ENCODE peak calls at places on chromosomes 12 and 14, in nine cellular contexts. One of them, this sample, is unnamed.

GRCh38 chr12:41073633-41074576 is 114.2 kb upstream of the PDZRN4 start:
- DNase-seq in BE2C: no peak
- DNase-seq in dorsolateral prefrontal cortex: no peak
- DNase-seq in frontal cortex: no peak
- DNase-seq in HCEC 1CT: no peak
- DNase-seq in neural crest cell: no peak
- DNase-seq in right cardiac atrium: no peak
- DNase-seq in AG09319: no peak
- DNase-seq in cardiac fibroblast: no peak
- DNase-seq in this sample: no peak

GRCh38 chr14:77120771-77121743 is 20.5 kb downstream of the ZDHHC22 start:
- DNase-seq in neural crest cell: no peak
- DNase-seq in HCEC 1CT: no peak
- DNase-seq in right cardiac atrium: no peak
- DNase-seq in BE2C: no peak
- DNase-seq in AG09319: no peak
- DNase-seq in cardiac fibroblast: no peak
- DNase-seq in frontal cortex: no peak
- DNase-seq in dorsolateral prefrontal cortex: peak
- DNase-seq in this sample: peak

GRCh38 chr12:104478396-104479140 is 21.8 kb downstream of the CHST11 start:
- DNase-seq in neural crest cell: no peak
- DNase-seq in HCEC 1CT: no peak
- DNase-seq in AG09319: no peak
- DNase-seq in dorsolateral prefrontal cortex: no peak
- DNase-seq in right cardiac atrium: no peak
- DNase-seq in BE2C: no peak
- DNase-seq in frontal cortex: no peak
- DNase-seq in cardiac fibroblast: peak
- DNase-seq in this sample: no peak

GRCh38 chr12:53213348-53213747 is 6.3 kb upstream of the ITGB7 start:
- DNase-seq in frontal cortex: peak
- DNase-seq in cardiac fibroblast: peak
- DNase-seq in HCEC 1CT: peak
- DNase-seq in dorsolateral prefrontal cortex: peak
- DNase-seq in AG09319: no peak
- DNase-seq in BE2C: peak
- DNase-seq in neural crest cell: peak
- DNase-seq in right cardiac atrium: peak
- DNase-seq in this sample: peak

GRCh38 chr14:65373011-65373670 is 39.4 kb upstream of the FUT8 start:
- DNase-seq in neural crest cell: no peak
- DNase-seq in dorsolateral prefrontal cortex: no peak
- DNase-seq in frontal cortex: no peak
- DNase-seq in cardiac fibroblast: no peak
- DNase-seq in BE2C: no peak
- DNase-seq in HCEC 1CT: no peak
- DNase-seq in right cardiac atrium: no peak
- DNase-seq in AG09319: no peak
- DNase-seq in this sample: peak

GRCh38 chr14:22630486-22630885 is 13.7 kb downstream of the OR6J1 start:
- DNase-seq in frontal cortex: no peak
- DNase-seq in cardiac fibroblast: peak
- DNase-seq in neural crest cell: no peak
- DNase-seq in dorsolateral prefrontal cortex: no peak
- DNase-seq in right cardiac atrium: no peak
- DNase-seq in HCEC 1CT: peak
- DNase-seq in AG09319: no peak
- DNase-seq in BE2C: no peak
- DNase-seq in this sample: no peak

GRCh38 chr12:29191267-29191889 is 42.3 kb downstream of the FAR2 start:
- DNase-seq in BE2C: no peak
- DNase-seq in cardiac fibroblast: no peak
- DNase-seq in right cardiac atrium: no peak
- DNase-seq in HCEC 1CT: no peak
- DNase-seq in dorsolateral prefrontal cortex: no peak
- DNase-seq in AG09319: no peak
- DNase-seq in frontal cortex: no peak
- DNase-seq in neural crest cell: no peak
- DNase-seq in this sample: no peak

GRCh38 chr14:77593501-77593911 is 22.9 kb downstream of the SPTLC2 start:
- DNase-seq in HCEC 1CT: peak
- DNase-seq in AG09319: no peak
- DNase-seq in right cardiac atrium: no peak
- DNase-seq in frontal cortex: no peak
- DNase-seq in BE2C: no peak
- DNase-seq in dorsolateral prefrontal cortex: no peak
- DNase-seq in neural crest cell: no peak
- DNase-seq in cardiac fibroblast: peak
- DNase-seq in this sample: no peak

GRCh38 chr12:125403145-125403789 is 338.0 kb downstream of the AACS start:
- DNase-seq in neural crest cell: peak
- DNase-seq in BE2C: no peak
- DNase-seq in HCEC 1CT: no peak
- DNase-seq in right cardiac atrium: no peak
- DNase-seq in cardiac fibroblast: peak
- DNase-seq in frontal cortex: no peak
- DNase-seq in AG09319: no peak
- DNase-seq in dorsolateral prefrontal cortex: no peak
- DNase-seq in this sample: no peak

GRCh38 chr14:74630881-74631690 is 19.0 kb upstream of the LTBP2 start:
- DNase-seq in frontal cortex: no peak
- DNase-seq in neural crest cell: no peak
- DNase-seq in HCEC 1CT: no peak
- DNase-seq in dorsolateral prefrontal cortex: no peak
- DNase-seq in AG09319: no peak
- DNase-seq in BE2C: no peak
- DNase-seq in right cardiac atrium: no peak
- DNase-seq in cardiac fibroblast: no peak
- DNase-seq in this sample: no peak

GRCh38 chr14:68458840-68459469 is 333.9 kb downstream of the ZFP36L1 start:
- DNase-seq in BE2C: no peak
- DNase-seq in cardiac fibroblast: peak
- DNase-seq in frontal cortex: no peak
- DNase-seq in HCEC 1CT: peak
- DNase-seq in neural crest cell: no peak
- DNase-seq in dorsolateral prefrontal cortex: no peak
- DNase-seq in AG09319: peak
- DNase-seq in right cardiac atrium: peak
- DNase-seq in this sample: no peak

GRCh38 chr14:76955575-76956252 is 72.8 kb downstream of the IRF2BPL start:
- DNase-seq in AG09319: no peak
- DNase-seq in cardiac fibroblast: no peak
- DNase-seq in BE2C: peak
- DNase-seq in neural crest cell: no peak
- DNase-seq in frontal cortex: peak
- DNase-seq in right cardiac atrium: peak
- DNase-seq in dorsolateral prefrontal cortex: no peak
- DNase-seq in HCEC 1CT: peak
- DNase-seq in this sample: peak

GRCh38 chr12:68930178-68930577 is 2.8 kb downstream of the CPM start:
- DNase-seq in AG09319: no peak
- DNase-seq in neural crest cell: no peak
- DNase-seq in HCEC 1CT: no peak
- DNase-seq in frontal cortex: no peak
- DNase-seq in dorsolateral prefrontal cortex: no peak
- DNase-seq in BE2C: no peak
- DNase-seq in cardiac fibroblast: no peak
- DNase-seq in right cardiac atrium: no peak
- DNase-seq in this sample: no peak

GRCh38 chr14:68144051-68144681 is 324.6 kb downstream of the RAD51B start:
- DNase-seq in AG09319: no peak
- DNase-seq in right cardiac atrium: no peak
- DNase-seq in frontal cortex: no peak
- DNase-seq in BE2C: no peak
- DNase-seq in cardiac fibroblast: peak
- DNase-seq in dorsolateral prefrontal cortex: no peak
- DNase-seq in HCEC 1CT: peak
- DNase-seq in neural crest cell: no peak
- DNase-seq in this sample: no peak

GRCh38 chr12:39616251-39616650 is 3.4 kb downstream of the ABCD2 start:
- DNase-seq in neural crest cell: no peak
- DNase-seq in cardiac fibroblast: no peak
- DNase-seq in dorsolateral prefrontal cortex: no peak
- DNase-seq in BE2C: no peak
- DNase-seq in HCEC 1CT: no peak
- DNase-seq in AG09319: no peak
- DNase-seq in right cardiac atrium: no peak
- DNase-seq in frontal cortex: no peak
- DNase-seq in this sample: no peak

GRCh38 chr12:116513944-116514343 is 45.2 kb upstream of the MAP1LC3B2 start:
- DNase-seq in cardiac fibroblast: no peak
- DNase-seq in AG09319: no peak
- DNase-seq in frontal cortex: no peak
- DNase-seq in right cardiac atrium: no peak
- DNase-seq in neural crest cell: no peak
- DNase-seq in HCEC 1CT: no peak
- DNase-seq in dorsolateral prefrontal cortex: no peak
- DNase-seq in BE2C: no peak
- DNase-seq in this sample: no peak

GRCh38 chr12:102481705-102482104 is 1.3 kb upstream of the IGF1 start:
- DNase-seq in cardiac fibroblast: no peak
- DNase-seq in dorsolateral prefrontal cortex: no peak
- DNase-seq in BE2C: no peak
- DNase-seq in right cardiac atrium: no peak
- DNase-seq in HCEC 1CT: no peak
- DNase-seq in AG09319: no peak
- DNase-seq in neural crest cell: no peak
- DNase-seq in frontal cortex: no peak
- DNase-seq in this sample: no peak

GRCh38 chr14:92645841-92646478 is 102.5 kb downstream of the LGMN start:
- DNase-seq in HCEC 1CT: peak
- DNase-seq in frontal cortex: no peak
- DNase-seq in dorsolateral prefrontal cortex: no peak
- DNase-seq in right cardiac atrium: no peak
- DNase-seq in AG09319: peak
- DNase-seq in cardiac fibroblast: peak
- DNase-seq in neural crest cell: no peak
- DNase-seq in BE2C: no peak
- DNase-seq in this sample: no peak

GRCh38 chr12:96189781-96190180 is 4.4 kb upstream of the ELK3 start:
- DNase-seq in frontal cortex: no peak
- DNase-seq in HCEC 1CT: no peak
- DNase-seq in AG09319: no peak
- DNase-seq in right cardiac atrium: no peak
- DNase-seq in dorsolateral prefrontal cortex: no peak
- DNase-seq in neural crest cell: no peak
- DNase-seq in BE2C: no peak
- DNase-seq in cardiac fibroblast: no peak
- DNase-seq in this sample: no peak

GRCh38 chr14:69013943-69014782 is 35.1 kb upstream of the ACTN1 start:
- DNase-seq in AG09319: no peak
- DNase-seq in HCEC 1CT: peak
- DNase-seq in neural crest cell: no peak
- DNase-seq in cardiac fibroblast: peak
- DNase-seq in right cardiac atrium: peak
- DNase-seq in BE2C: peak
- DNase-seq in frontal cortex: no peak
- DNase-seq in dorsolateral prefrontal cortex: no peak
- DNase-seq in this sample: no peak

GRCh38 chr12:90984114-90984513 is 20.7 kb downstream of the EPYC start:
- DNase-seq in HCEC 1CT: no peak
- DNase-seq in right cardiac atrium: no peak
- DNase-seq in frontal cortex: no peak
- DNase-seq in AG09319: no peak
- DNase-seq in cardiac fibroblast: no peak
- DNase-seq in neural crest cell: no peak
- DNase-seq in dorsolateral prefrontal cortex: no peak
- DNase-seq in BE2C: no peak
- DNase-seq in this sample: no peak

GRCh38 chr14:46344327-46344937 is 307.1 kb downstream of the RPL10L start:
- DNase-seq in right cardiac atrium: no peak
- DNase-seq in frontal cortex: no peak
- DNase-seq in neural crest cell: peak
- DNase-seq in HCEC 1CT: no peak
- DNase-seq in BE2C: peak
- DNase-seq in dorsolateral prefrontal cortex: no peak
- DNase-seq in cardiac fibroblast: peak
- DNase-seq in AG09319: no peak
- DNase-seq in this sample: no peak

GRCh38 chr14:90514015-90514398 is 117.2 kb downstream of the CALM1 start:
- DNase-seq in AG09319: no peak
- DNase-seq in dorsolateral prefrontal cortex: no peak
- DNase-seq in BE2C: no peak
- DNase-seq in right cardiac atrium: no peak
- DNase-seq in cardiac fibroblast: no peak
- DNase-seq in frontal cortex: no peak
- DNase-seq in HCEC 1CT: no peak
- DNase-seq in neural crest cell: no peak
- DNase-seq in this sample: no peak

GRCh38 chr12:23556661-23557060 is 392.8 kb downstream of the SOX5 start:
- DNase-seq in AG09319: no peak
- DNase-seq in HCEC 1CT: no peak
- DNase-seq in cardiac fibroblast: no peak
- DNase-seq in dorsolateral prefrontal cortex: no peak
- DNase-seq in BE2C: no peak
- DNase-seq in right cardiac atrium: no peak
- DNase-seq in neural crest cell: no peak
- DNase-seq in frontal cortex: no peak
- DNase-seq in this sample: no peak

GRCh38 chr14:33848706-33849454 is 102.0 kb downstream of the EGLN3 start:
- DNase-seq in frontal cortex: no peak
- DNase-seq in neural crest cell: peak
- DNase-seq in BE2C: peak
- DNase-seq in dorsolateral prefrontal cortex: peak
- DNase-seq in cardiac fibroblast: peak
- DNase-seq in AG09319: no peak
- DNase-seq in right cardiac atrium: peak
- DNase-seq in HCEC 1CT: no peak
- DNase-seq in this sample: peak

GRCh38 chr12:66644151-66644550 is 34.7 kb downstream of the GRIP1 start:
- DNase-seq in BE2C: no peak
- DNase-seq in frontal cortex: no peak
- DNase-seq in right cardiac atrium: no peak
- DNase-seq in HCEC 1CT: no peak
- DNase-seq in cardiac fibroblast: no peak
- DNase-seq in dorsolateral prefrontal cortex: no peak
- DNase-seq in AG09319: no peak
- DNase-seq in neural crest cell: no peak
- DNase-seq in this sample: no peak

GRCh38 chr14:95776798-95777615 is 63.1 kb upstream of the TCL1A start:
- DNase-seq in right cardiac atrium: no peak
- DNase-seq in HCEC 1CT: no peak
- DNase-seq in AG09319: no peak
- DNase-seq in frontal cortex: no peak
- DNase-seq in neural crest cell: no peak
- DNase-seq in cardiac fibroblast: no peak
- DNase-seq in dorsolateral prefrontal cortex: no peak
- DNase-seq in BE2C: no peak
- DNase-seq in this sample: no peak

GRCh38 chr12:7013101-7013500 is 5.2 kb downstream of the LPCAT3 start:
- DNase-seq in neural crest cell: no peak
- DNase-seq in cardiac fibroblast: no peak
- DNase-seq in BE2C: no peak
- DNase-seq in right cardiac atrium: no peak
- DNase-seq in frontal cortex: no peak
- DNase-seq in dorsolateral prefrontal cortex: no peak
- DNase-seq in HCEC 1CT: no peak
- DNase-seq in AG09319: no peak
- DNase-seq in this sample: no peak

GRCh38 chr14:90726656-90727055 is 89.6 kb downstream of the TTC7B start:
- DNase-seq in cardiac fibroblast: peak
- DNase-seq in right cardiac atrium: no peak
- DNase-seq in dorsolateral prefrontal cortex: no peak
- DNase-seq in BE2C: no peak
- DNase-seq in neural crest cell: no peak
- DNase-seq in AG09319: no peak
- DNase-seq in frontal cortex: no peak
- DNase-seq in HCEC 1CT: no peak
- DNase-seq in this sample: peak

GRCh38 chr12:20374775-20375174 is 6.4 kb downstream of the PDE3A start:
- DNase-seq in frontal cortex: no peak
- DNase-seq in right cardiac atrium: no peak
- DNase-seq in BE2C: no peak
- DNase-seq in dorsolateral prefrontal cortex: no peak
- DNase-seq in cardiac fibroblast: no peak
- DNase-seq in AG09319: no peak
- DNase-seq in HCEC 1CT: no peak
- DNase-seq in neural crest cell: no peak
- DNase-seq in this sample: no peak

GRCh38 chr14:87131879-87132278 is 861.1 kb downstream of the GALC start:
- DNase-seq in frontal cortex: no peak
- DNase-seq in cardiac fibroblast: no peak
- DNase-seq in right cardiac atrium: no peak
- DNase-seq in dorsolateral prefrontal cortex: no peak
- DNase-seq in HCEC 1CT: peak
- DNase-seq in AG09319: no peak
- DNase-seq in neural crest cell: no peak
- DNase-seq in BE2C: no peak
- DNase-seq in this sample: peak